ENCODE peak calls at places on chromosomes 11 and 22, in nine cellular contexts. P, U, J, Z, V, T, Y, K and H are unnamed samples.

GRCh38 chr11:93895106-93895862 is 44.9 kb upstream of the VSTM5 start:
- DNase-seq in P (peak; percentile 46), U (no peak), J (no peak), Z (no peak), V (peak; percentile 21), T (peak; percentile 87), Y (peak; percentile 72), K (peak; percentile 2), H (peak; percentile 66)

GRCh38 chr11:116605543-116605942 is 167.2 kb downstream of the BUD13 start:
- DNase-seq in P (no peak), U (no peak), J (no peak), Z (peak; percentile 86), V (peak; percentile 46), T (peak; percentile 10), Y (peak; percentile 26), K (no peak), H (no peak)

GRCh38 chr22:24043957-24044356 is 32.9 kb downstream of the CABIN1 start:
- DNase-seq in P (no peak), U (no peak), J (no peak), Z (no peak), V (no peak), T (no peak), Y (no peak), K (no peak), H (no peak)

GRCh38 chr11:75240381-75241035 is at the start of gene TPBGL:
- DNase-seq in P (peak; percentile 77), U (no peak), J (peak; percentile 71), Z (peak; percentile 73), V (no peak), T (no peak), Y (no peak), K (no peak), H (peak; percentile 39)

GRCh38 chr11:17638311-17638710 is 81.1 kb upstream of the MYOD1 start:
- DNase-seq in P (no peak), U (no peak), J (no peak), Z (no peak), V (no peak), T (no peak), Y (no peak), K (no peak), H (no peak)

GRCh38 chr22:48954781-48955311 is 872.8 kb downstream of the BRD1 start:
- DNase-seq in P (no peak), U (no peak), J (no peak), Z (peak; percentile 23), V (no peak), T (no peak), Y (no peak), K (no peak), H (no peak)

GRCh38 chr11:13761250-13761649 is 92.8 kb downstream of the FAR1 start:
- DNase-seq in P (no peak), U (no peak), J (no peak), Z (no peak), V (no peak), T (no peak), Y (no peak), K (no peak), H (no peak)

GRCh38 chr11:68847395-68847794 is 5.7 kb upstream of the CPT1A start:
- DNase-seq in P (no peak), U (no peak), J (no peak), Z (no peak), V (no peak), T (no peak), Y (no peak), K (no peak), H (no peak)

GRCh38 chr22:46425011-46425410 is 89.5 kb downstream of the TRMU start:
- DNase-seq in P (no peak), U (no peak), J (no peak), Z (no peak), V (no peak), T (peak; percentile 87), Y (peak; percentile 73), K (no peak), H (no peak)

GRCh38 chr11:8832571-8833260 is 78.3 kb upstream of the AKIP1 start:
- DNase-seq in P (peak; percentile 84), U (no peak), J (no peak), Z (peak; percentile 49), V (no peak), T (peak; percentile 77), Y (peak; percentile 80), K (no peak), H (peak; percentile 15)

GRCh38 chr11:2093575-2094353 is 45.4 kb downstream of the IGF2 start:
- DNase-seq in P (no peak), U (no peak), J (peak; percentile 84), Z (no peak), V (no peak), T (no peak), Y (peak; percentile 71), K (no peak), H (no peak)

GRCh38 chr11:2092956-2093412 is 46.2 kb downstream of the IGF2 start:
- DNase-seq in P (peak; percentile 86), U (peak; percentile 70), J (peak; percentile 89), Z (peak; percentile 31), V (peak; percentile 75), T (peak; percentile 79), Y (peak; percentile 88), K (peak; percentile 60), H (peak; percentile 62)

GRCh38 chr11:123362941-123363340 is 67.1 kb upstream of the GRAMD1B start:
- DNase-seq in P (peak; percentile 53), U (no peak), J (no peak), Z (no peak), V (no peak), T (no peak), Y (no peak), K (no peak), H (no peak)

GRCh38 chr11:67410369-67410831 is 5.1 kb upstream of the CARNS1 start:
- DNase-seq in P (no peak), U (no peak), J (no peak), Z (no peak), V (no peak), T (no peak), Y (no peak), K (no peak), H (no peak)

GRCh38 chr11:132962026-132962425 is 570.3 kb downstream of the OPCML start:
- DNase-seq in P (no peak), U (no peak), J (no peak), Z (no peak), V (no peak), T (peak; percentile 64), Y (no peak), K (no peak), H (no peak)

GRCh38 chr22:36818010-36818642 is 1.3 kb upstream of the PVALB start:
- DNase-seq in P (no peak), U (no peak), J (no peak), Z (no peak), V (no peak), T (no peak), Y (peak; percentile 26), K (no peak), H (no peak)

GRCh38 chr11:67429038-67429668 is 859 bp downstream of the RPS6KB2 start:
- DNase-seq in P (no peak), U (no peak), J (no peak), Z (no peak), V (no peak), T (no peak), Y (peak; percentile 35), K (no peak), H (no peak)

GRCh38 chr22:39314251-39314971 is 5.0 kb downstream of the RPL3 start:
- DNase-seq in P (no peak), U (no peak), J (peak; percentile 45), Z (peak; percentile 54), V (no peak), T (no peak), Y (no peak), K (no peak), H (no peak)

GRCh38 chr11:56706486-56706885 is 7.6 kb downstream of the OR9G1 start:
- DNase-seq in P (no peak), U (no peak), J (no peak), Z (no peak), V (no peak), T (no peak), Y (peak; percentile 56), K (no peak), H (no peak)

GRCh38 chr11:108824601-108825000 is 159.7 kb downstream of the DDX10 start:
- DNase-seq in P (no peak), U (no peak), J (no peak), Z (no peak), V (no peak), T (no peak), Y (no peak), K (no peak), H (no peak)